ENCODE peak calls at places on chromosomes 3 and 15, in ten cellular contexts. N is HFF-Myc; T is A549; O is AG09309; R is fibroblast of mammary gland; D is mammary epithelial cell; V is astrocyte of the spinal cord; A is CD8-positive, alpha-beta T cell; X is cardiac fibroblast; E is WTC11. L is an unnamed sample.

GRCh38 chr3:46472736-46473135 is 8.0 kb upstream of the LTF start:
- DNase-seq in N (no peak), T (no peak), O (no peak), R (no peak), D (no peak), V (no peak), A (no peak), X (no peak), E (no peak), L (no peak)

GRCh38 chr3:193842029-193842782 is 249.2 kb downstream of the OPA1 start:
- DNase-seq in N (no peak), T (no peak), O (no peak), R (no peak), D (no peak), V (no peak), A (no peak), X (no peak), E (no peak), L (no peak)

GRCh38 chr3:52704611-52705437 is 767 bp downstream of the GLT8D1 start:
- DNase-seq in N (no peak), T (peak; percentile 21), O (no peak), R (peak; percentile 28), D (peak; percentile 36), V (no peak), A (no peak), X (peak; percentile 37), E (no peak), L (no peak)

GRCh38 chr3:58306662-58307286 is 454 bp downstream of the HTD2 start:
- DNase-seq in N (no peak), T (peak; percentile 49), O (no peak), R (no peak), D (peak; percentile 56), V (peak; percentile 5), A (no peak), X (peak; percentile 49), E (peak; percentile 27), L (no peak)

GRCh38 chr3:101244212-101244575 is 76.2 kb downstream of the IMPG2 start:
- DNase-seq in N (no peak), T (no peak), O (no peak), R (peak; percentile 42), D (no peak), V (no peak), A (no peak), X (peak; percentile 7), E (no peak), L (no peak)

GRCh38 chr15:99095626-99096025 is 9.3 kb upstream of the SYNM start:
- DNase-seq in N (no peak), T (no peak), O (no peak), R (no peak), D (no peak), V (no peak), A (no peak), X (no peak), E (no peak), L (no peak)

GRCh38 chr15:69303337-69304175 is 4.8 kb downstream of the PAQR5 start:
- DNase-seq in N (no peak), T (peak; percentile 48), O (no peak), R (peak; percentile 43), D (no peak), V (no peak), A (no peak), X (no peak), E (no peak), L (no peak)

GRCh38 chr3:41209646-41210045 is 10.3 kb downstream of the CTNNB1 start:
- DNase-seq in N (no peak), T (no peak), O (no peak), R (no peak), D (no peak), V (no peak), A (no peak), X (no peak), E (no peak), L (no peak)

GRCh38 chr15:28023933-28024888 is 74.9 kb downstream of the OCA2 start:
- DNase-seq in N (no peak), T (no peak), O (no peak), R (no peak), D (no peak), V (no peak), A (no peak), X (no peak), E (no peak), L (no peak)

GRCh38 chr15:42800731-42801474 is 64.0 kb upstream of the CDAN1 start:
- DNase-seq in N (no peak), T (no peak), O (no peak), R (no peak), D (no peak), V (no peak), A (no peak), X (no peak), E (peak; percentile 67), L (no peak)

GRCh38 chr3:3862534-3862933 is 63.3 kb downstream of the LRRN1 start:
- DNase-seq in N (no peak), T (no peak), O (no peak), R (no peak), D (no peak), V (no peak), A (no peak), X (no peak), E (no peak), L (no peak)

GRCh38 chr15:32131803-32132202 is 101.5 kb downstream of the CHRNA7 start:
- DNase-seq in N (no peak), T (no peak), O (no peak), R (no peak), D (no peak), V (no peak), A (no peak), X (no peak), E (no peak), L (no peak)

GRCh38 chr15:85793641-85794597 is 806 bp downstream of the KLHL25 start:
- DNase-seq in N (no peak), T (peak; percentile 58), O (no peak), R (peak; percentile 59), D (peak; percentile 29), V (peak; percentile 28), A (peak; percentile 11), X (peak; percentile 69), E (peak; percentile 35), L (no peak)

GRCh38 chr15:65835452-65835851 is 33.8 kb upstream of the RAB11A start:
- DNase-seq in N (no peak), T (no peak), O (no peak), R (no peak), D (no peak), V (no peak), A (no peak), X (no peak), E (no peak), L (no peak)

GRCh38 chr15:51077565-51078153 is 17.0 kb downstream of the TNFAIP8L3 start:
- DNase-seq in N (no peak), T (no peak), O (no peak), R (peak; percentile 70), D (no peak), V (peak; percentile 64), A (peak; percentile 11), X (no peak), E (peak; percentile 91), L (no peak)

GRCh38 chr15:93520206-93520605 is 431.2 kb upstream of the RGMA start:
- DNase-seq in N (no peak), T (no peak), O (no peak), R (no peak), D (no peak), V (no peak), A (no peak), X (no peak), E (peak; percentile 35), L (no peak)

GRCh38 chr3:39180183-39180545 is 12.2 kb downstream of the XIRP1 start:
- DNase-seq in N (no peak), T (no peak), O (no peak), R (no peak), D (no peak), V (no peak), A (no peak), X (no peak), E (no peak), L (no peak)

GRCh38 chr3:48558446-48559134 is 2.0 kb upstream of the PFKFB4 start:
- DNase-seq in N (no peak), T (no peak), O (no peak), R (no peak), D (no peak), V (no peak), A (no peak), X (no peak), E (no peak), L (no peak)

DNA sequence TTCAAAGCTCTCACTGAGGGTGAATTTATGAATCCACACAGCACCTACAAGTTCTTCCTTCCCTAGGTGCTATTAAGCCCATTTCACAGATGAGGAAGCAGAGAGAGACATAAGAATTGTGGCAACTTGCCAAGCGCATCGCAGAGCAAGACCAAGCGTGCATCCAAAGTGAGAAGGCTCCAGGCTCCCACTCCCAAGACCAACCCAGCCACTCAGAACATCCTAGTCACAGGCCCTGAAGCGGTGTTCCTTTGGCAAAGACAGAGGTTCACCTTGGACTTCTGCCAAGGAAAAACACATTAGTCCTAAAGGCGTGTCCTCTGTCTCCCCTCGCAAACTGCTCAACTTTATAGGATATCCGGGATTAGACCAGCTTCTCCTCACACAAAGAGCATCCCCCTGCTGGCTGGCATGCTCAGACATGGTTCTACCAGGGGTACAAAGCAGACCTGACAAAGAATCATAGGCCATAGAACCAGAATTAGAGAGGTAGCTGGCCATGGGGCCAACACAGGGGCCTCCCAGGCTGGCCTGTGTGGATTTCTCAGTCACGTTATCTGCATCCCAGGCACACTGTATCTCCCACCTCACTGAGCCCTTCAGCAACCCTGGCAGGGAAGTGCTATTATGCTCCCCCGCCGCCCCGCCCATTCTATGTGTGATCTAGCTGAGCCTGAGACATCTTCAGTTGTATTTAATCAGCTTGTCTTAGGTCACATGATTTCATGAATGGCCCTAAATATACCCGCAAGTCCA is 160.2 kb downstream of the FOXP1 start:
- DNase-seq in N (peak; percentile 25), T (peak; percentile 15), O (no peak), R (peak; percentile 24), D (peak; percentile 96), V (peak; percentile 46), A (no peak), X (peak; percentile 43), E (no peak), L (no peak)
- TF ChIP-seq CTCF in N (peak; percentile 37), T (no peak), O (no peak), R (no peak), D (peak; percentile 42), V (peak; percentile 28), A (no peak), X (no peak), E (no peak), L (no peak)

GRCh38 chr15:73464602-73465001 is 21.6 kb downstream of the REC114 start:
- DNase-seq in N (no peak), T (peak; percentile 43), O (no peak), R (no peak), D (no peak), V (no peak), A (no peak), X (peak; percentile 1), E (peak; percentile 20), L (no peak)
- TF ChIP-seq CTCF in N (peak; percentile 45), T (no peak), O (peak; percentile 9), R (peak; percentile 27), D (peak; percentile 39), V (peak; percentile 16), A (no peak), X (peak; percentile 20), E (peak; percentile 48), L (peak; percentile 60)

GRCh38 chr15:95266481-95267061 is 1035.2 kb downstream of the MCTP2 start:
- DNase-seq in N (no peak), T (no peak), O (peak; percentile 77), R (peak; percentile 65), D (no peak), V (no peak), A (no peak), X (peak; percentile 81), E (no peak), L (no peak)
- TF ChIP-seq CTCF in N (no peak), T (no peak), O (no peak), R (no peak), D (no peak), V (no peak), A (no peak), X (no peak), E (no peak), L (no peak)

GRCh38 chr3:17320266-17320665 is 422.2 kb downstream of the TBC1D5 start:
- DNase-seq in N (no peak), T (no peak), O (peak; percentile 7), R (peak; percentile 9), D (no peak), V (no peak), A (no peak), X (peak; percentile 10), E (no peak), L (no peak)
- TF ChIP-seq CTCF in N (no peak), T (no peak), O (no peak), R (no peak), D (no peak), V (no peak), A (no peak), X (no peak), E (no peak), L (no peak)

L was measured in type B pancreatic cell.